ENCODE peak calls at places on chromosomes 4 and X, in six cellular contexts. D is GM12865, E is neural crest cell, C is right cardiac atrium, K is AG04449, Z is NCI-H1092. T is an unnamed sample.

GRCh38 chrX:150044556-150044955 is 106.3 kb upstream of the EOLA2 start:
- DNase-seq in D (no peak), K (no peak), E (no peak), C (no peak), Z (no peak), T (no peak)

GRCh38 chr4:169485791-169486742 is 126.3 kb downstream of the NEK1 start:
- DNase-seq in K (no peak), C (no peak), Z (peak), D (peak), E (peak), T (peak)

GRCh38 chrX:20252392-20253231 is 14.1 kb downstream of the RPS6KA3 start:
- DNase-seq in D (peak), Z (no peak), C (peak), K (no peak), E (peak), T (no peak)

GRCh38 chrX:43882294-43882681 is at the start of gene MAOB:
- DNase-seq in Z (no peak), E (peak), K (no peak), D (no peak), C (peak), T (no peak)

GRCh38 chr4:175905939-175906338 is 93.9 kb upstream of the GPM6A start:
- DNase-seq in K (no peak), C (no peak), Z (no peak), D (no peak), E (no peak), T (no peak)

GRCh38 chrX:45344597-45344996 is 143.9 kb upstream of the DIPK2B start:
- DNase-seq in D (no peak), K (peak), E (no peak), Z (no peak), C (no peak), T (no peak)

GRCh38 chrX:143165778-143166177 is 140.1 kb downstream of the SPANXN4 start:
- DNase-seq in K (no peak), C (no peak), Z (no peak), E (no peak), D (peak), T (no peak)

GRCh38 chrX:41952102-41952501 is 28.7 kb upstream of the CASK start:
- DNase-seq in C (no peak), Z (no peak), D (no peak), K (no peak), E (no peak), T (no peak)

GRCh38 chrX:40504801-40505605 is 75.8 kb upstream of the ATP6AP2 start:
- DNase-seq in K (peak), Z (no peak), C (no peak), E (no peak), D (peak), T (peak)

GRCh38 chr4:163748474-163748873 is 254.0 kb downstream of the TMA16 start:
- DNase-seq in K (no peak), E (no peak), Z (peak), C (no peak), D (no peak), T (no peak)

GRCh38 chr4:18192901-18193300 is 171.3 kb upstream of the LCORL start:
- DNase-seq in D (no peak), K (no peak), Z (no peak), E (no peak), C (no peak), T (no peak)

GRCh38 chr4:183783933-183784622 is 121.0 kb upstream of the STOX2 start:
- DNase-seq in C (peak), Z (no peak), K (no peak), D (no peak), E (no peak), T (no peak)

GRCh38 chr4:184064877-184065276 is 152.8 kb downstream of the ENPP6 start:
- DNase-seq in K (no peak), D (no peak), E (no peak), Z (no peak), C (no peak), T (no peak)

T was measured in BJ.